ENCODE peak calls at places on chromosome 21, in nine cellular contexts. D is Panc1; R is WERI-Rb-1; L is nephron progenitor cell; A is astrocyte of the spinal cord; I is hepatocyte; S is CD4-positive, alpha-beta T cell; H is RWPE1; Z is prostate gland. E is an unnamed sample.

GRCh38 chr21:28871388-28872015 is 121.2 kb downstream of the LTN1 start:
- DNase-seq in R (no peak), L (no peak), A (no peak), S (no peak), D (no peak), I (peak; percentile 60), H (no peak), Z (no peak), E (no peak)

GRCh38 chr21:17726047-17726446 is 93.1 kb downstream of the C21orf91 start:
- DNase-seq in L (no peak), R (peak; percentile 20), Z (no peak), I (no peak), H (peak; percentile 9), A (no peak), S (no peak), D (no peak), E (no peak)

GRCh38 chr21:16775056-16775455 is 737.8 kb upstream of the CXADR start:
- DNase-seq in I (no peak), Z (peak; percentile 17), H (no peak), R (no peak), S (no peak), L (peak; percentile 3), A (no peak), D (no peak), E (no peak)

GRCh38 chr21:29194847-29195246 is 64.4 kb downstream of the MAP3K7CL start:
- DNase-seq in L (no peak), I (no peak), S (no peak), R (no peak), Z (no peak), A (no peak), D (no peak), H (no peak), E (no peak)

GRCh38 chr21:37036177-37036576 is 29.7 kb downstream of the RIPPLY3 start:
- DNase-seq in S (no peak), H (no peak), I (no peak), A (no peak), Z (no peak), R (no peak), L (no peak), D (no peak), E (no peak)

GRCh38 chr21:37915941-37916794 is at the start of gene KCNJ6:
- DNase-seq in A (peak; percentile 54), H (peak; percentile 60), R (peak; percentile 87), I (peak; percentile 80), Z (peak; percentile 14), L (peak; percentile 88), D (no peak), S (no peak), E (peak; percentile 85)

GRCh38 chr21:44051462-44051941 is 39.4 kb downstream of the TRAPPC10 start:
- DNase-seq in D (no peak), Z (no peak), L (no peak), S (no peak), R (no peak), H (no peak), A (peak; percentile 56), I (no peak), E (no peak)

GRCh38 chr21:44005071-44005470 is 7.0 kb upstream of the TRAPPC10 start:
- DNase-seq in A (no peak), H (no peak), D (no peak), I (no peak), L (no peak), Z (no peak), S (no peak), R (no peak), E (no peak)

GRCh38 chr21:19507682-19508260 is 1104.2 kb upstream of the TMPRSS15 start:
- DNase-seq in D (no peak), L (no peak), R (no peak), I (peak; percentile 15), Z (no peak), S (no peak), H (no peak), A (no peak), E (no peak)

GRCh38 chr21:44544566-44544965 is 4.6 kb upstream of the KRTAP10-1 start:
- DNase-seq in I (no peak), L (no peak), S (no peak), Z (no peak), D (no peak), R (no peak), A (no peak), H (no peak), E (no peak)

GRCh38 chr21:44975720-44976555 is 36.1 kb downstream of the SLX9 start:
- DNase-seq in Z (no peak), H (no peak), I (no peak), S (no peak), R (no peak), D (no peak), A (no peak), L (no peak), E (no peak)

GRCh38 chr21:40386301-40386911 is 460.6 kb downstream of the DSCAM start:
- DNase-seq in R (peak; percentile 85), L (peak; percentile 79), A (peak; percentile 9), D (no peak), Z (peak; percentile 56), I (peak; percentile 86), H (peak; percentile 8), S (no peak), E (peak; percentile 65)

GRCh38 chr21:29546071-29546470 is 247.3 kb downstream of the BACH1 start:
- DNase-seq in H (no peak), D (no peak), I (no peak), S (no peak), A (no peak), Z (no peak), R (no peak), L (no peak), E (no peak)

GRCh38 chr21:41069305-41069642 is 98.7 kb upstream of the BACE2 start:
- DNase-seq in D (no peak), S (no peak), A (no peak), I (no peak), R (no peak), L (no peak), H (no peak), Z (no peak), E (no peak)

GRCh38 chr21:39196838-39197237 is 13.6 kb upstream of the PSMG1 start:
- DNase-seq in S (no peak), I (no peak), L (no peak), Z (no peak), A (no peak), D (no peak), H (no peak), R (no peak), E (no peak)
- TF ChIP-seq CTCF in S (no peak), I (no peak), L (no peak), Z (no peak), A (no peak), D (no peak), H (no peak), R (no peak), E (no peak)

DNA sequence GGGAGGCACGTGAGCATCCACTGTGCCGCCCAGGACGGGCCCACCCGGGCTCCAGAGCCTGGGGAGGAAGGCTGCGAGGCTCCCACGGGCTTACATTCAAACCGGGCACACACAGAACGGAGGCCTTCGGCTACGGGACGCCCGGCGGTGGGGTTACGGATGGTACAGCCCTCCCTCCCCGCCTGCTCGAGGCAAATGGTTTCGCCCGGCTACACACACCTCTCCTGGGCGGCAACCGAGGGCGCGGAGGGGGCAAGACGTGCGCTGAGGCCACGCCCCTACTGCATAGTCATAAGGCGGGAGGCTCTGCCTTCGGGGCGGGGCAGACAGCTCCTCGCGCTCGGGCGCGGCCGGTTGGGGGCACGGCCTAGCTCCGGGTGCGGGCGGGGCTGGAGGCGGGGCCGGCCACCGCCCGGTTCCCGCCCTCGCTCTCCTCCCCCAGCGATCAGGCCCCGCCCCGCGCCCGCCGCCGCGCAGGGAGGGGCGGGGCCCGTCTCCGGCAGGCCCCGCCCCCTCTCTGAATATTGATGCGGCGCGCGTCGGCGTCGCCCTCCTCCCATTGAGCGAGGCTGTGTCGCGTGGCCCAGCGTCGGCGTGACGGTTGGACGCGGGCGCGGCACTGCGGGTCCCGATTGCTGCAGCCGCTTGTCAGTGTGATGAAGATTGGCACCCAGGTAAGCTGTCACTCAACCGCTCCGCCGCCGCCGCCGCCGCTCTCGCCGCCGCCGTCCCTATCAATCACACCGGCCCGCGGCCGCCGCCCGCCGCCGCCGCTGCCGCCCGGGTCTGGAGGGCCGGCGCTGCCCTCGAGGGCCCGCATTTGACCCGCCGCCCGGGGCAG is at the start of gene PKNOX1:
- DNase-seq in D (peak; percentile 64), I (peak; percentile 100), H (peak; percentile 98), S (peak; percentile 100), L (peak; percentile 99), A (peak; percentile 99), R (peak; percentile 100), Z (peak; percentile 99), E (peak; percentile 98)
- TF ChIP-seq CTCF in D (no peak), I (no peak), H (no peak), S (peak; percentile 27), L (no peak), A (no peak), R (no peak), Z (no peak), E (peak; percentile 19)

DNA sequence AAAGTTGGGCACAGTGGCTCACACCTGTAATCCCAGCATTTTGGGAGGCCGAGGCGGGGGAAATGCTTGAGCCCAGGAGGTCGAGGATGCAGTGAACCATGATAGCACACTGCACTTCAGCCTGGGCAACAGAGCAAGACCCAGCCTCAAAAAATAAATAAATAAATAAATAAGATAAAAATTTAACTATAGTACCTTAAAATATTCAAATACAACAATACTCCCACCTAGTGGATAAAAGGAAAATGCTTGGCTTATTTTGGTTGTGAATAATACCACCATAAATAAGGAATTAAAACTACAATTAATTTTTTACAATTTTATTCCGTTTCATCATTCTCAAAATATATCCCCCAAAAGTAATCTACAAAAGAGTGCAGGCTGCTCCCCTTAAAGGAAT is 8.1 kb downstream of the PSMG1 start:
- DNase-seq in R (no peak), D (no peak), S (no peak), I (peak; percentile 29), A (peak; percentile 45), L (no peak), H (no peak), Z (no peak), E (no peak)
- TF ChIP-seq CTCF in R (no peak), D (peak; percentile 43), S (peak; percentile 49), I (peak; percentile 64), A (peak; percentile 43), L (peak; percentile 48), H (no peak), Z (no peak), E (peak; percentile 74)

GRCh38 chr21:35395728-35396127 is 346.6 kb upstream of the RUNX1 start:
- DNase-seq in L (no peak), S (no peak), R (no peak), I (no peak), Z (no peak), H (peak; percentile 65), A (no peak), D (no peak), E (no peak)

GRCh38 chr21:35398366-35398982 is 349.4 kb upstream of the RUNX1 start:
- DNase-seq in I (no peak), S (no peak), H (no peak), R (no peak), A (peak; percentile 36), D (peak; percentile 24), Z (no peak), L (no peak), E (no peak)

GRCh38 chr21:35399002-35399401 is 349.9 kb upstream of the RUNX1 start:
- DNase-seq in S (no peak), R (no peak), D (no peak), Z (no peak), I (no peak), L (no peak), A (peak; percentile 41), H (no peak), E (no peak)

GRCh38 chr21:35394634-35395369 is 345.7 kb upstream of the RUNX1 start:
- DNase-seq in S (no peak), A (peak; percentile 66), D (no peak), Z (no peak), L (no peak), H (no peak), R (no peak), I (no peak), E (no peak)

GRCh38 chr21:35396655-35397054 is 347.6 kb upstream of the RUNX1 start:
- DNase-seq in L (no peak), A (no peak), I (no peak), D (no peak), Z (no peak), S (no peak), H (no peak), R (no peak), E (no peak)
- TF ChIP-seq CTCF in L (no peak), A (no peak), I (no peak), D (no peak), Z (no peak), S (no peak), H (no peak), R (no peak), E (no peak)

E was measured in neural crest cell.